ENCODE peak calls at places on chromosomes 3 and 15, in ten cellular contexts. P is NCI-H1694 treated with DMSO at 0.1 percent for 48 hours; S is breast epithelium; C is amniotic stem cell; R is ACHN; W is D341Med; E is HCEC 1CT; Y is colonic mucosa; H is left cardiac atrium; L is activated T-cell treated with anti-CD3 and anti-CD28 coated beads, Interleukin-2, amount 50 U/mL, for 48 hours. K is an unnamed sample.

GRCh38 chr3:149388001-149388435 is 10.6 kb upstream of the TM4SF1 start:
- DNase-seq in P (no peak), S (no peak), C (no peak), R (peak; percentile 43), W (no peak), E (peak; percentile 94), Y (no peak), H (no peak), L (no peak), K (no peak)

GRCh38 chr3:48595526-48596121 is 495 bp upstream of the COL7A1 start:
- DNase-seq in P (no peak), S (peak; percentile 63), C (peak; percentile 81), R (peak; percentile 70), W (no peak), E (peak; percentile 98), Y (no peak), H (peak; percentile 58), L (peak; percentile 36), K (peak; percentile 73)

GRCh38 chr3:64368163-64369025 is 143.1 kb upstream of the PRICKLE2 start:
- DNase-seq in P (peak; percentile 2), S (no peak), C (no peak), R (no peak), W (no peak), E (no peak), Y (no peak), H (no peak), L (no peak), K (no peak)

GRCh38 chr3:59442056-59442455 is 392.2 kb upstream of the CFAP20DC start:
- DNase-seq in P (no peak), S (no peak), C (no peak), R (no peak), W (peak; percentile 42), E (no peak), Y (no peak), H (no peak), L (no peak), K (no peak)

GRCh38 chr3:45043715-45044299 is 17.7 kb downstream of the CLEC3B start:
- DNase-seq in P (no peak), S (no peak), C (peak; percentile 80), R (peak; percentile 5), W (no peak), E (peak; percentile 93), Y (no peak), H (no peak), L (no peak), K (no peak)

GRCh38 chr15:70526221-70526973 is 237.0 kb downstream of the UACA start:
- DNase-seq in P (peak; percentile 44), S (peak; percentile 76), C (peak; percentile 70), R (peak; percentile 3), W (peak; percentile 52), E (peak; percentile 32), Y (peak; percentile 48), H (no peak), L (peak; percentile 20), K (peak; percentile 27)

GRCh38 chr3:42723146-42723683 is 20.6 kb upstream of the HHATL start:
- DNase-seq in P (no peak), S (no peak), C (no peak), R (no peak), W (no peak), E (no peak), Y (no peak), H (no peak), L (no peak), K (no peak)

GRCh38 chr3:136042608-136043221 is 77.2 kb downstream of the PPP2R3A start:
- DNase-seq in P (peak; percentile 58), S (no peak), C (peak; percentile 64), R (peak; percentile 60), W (peak; percentile 56), E (peak; percentile 63), Y (no peak), H (no peak), L (no peak), K (no peak)

GRCh38 chr15:71043373-71043772 is 71.9 kb upstream of the THSD4 start:
- DNase-seq in P (no peak), S (no peak), C (no peak), R (peak; percentile 7), W (no peak), E (peak; percentile 72), Y (no peak), H (no peak), L (no peak), K (no peak)

GRCh38 chr3:53170325-53171108 is 9.5 kb downstream of the PRKCD start:
- DNase-seq in P (no peak), S (no peak), C (no peak), R (no peak), W (no peak), E (no peak), Y (no peak), H (no peak), L (peak; percentile 48), K (no peak)

GRCh38 chr15:57403007-57403406 is 26.7 kb downstream of the CGNL1 start:
- DNase-seq in P (no peak), S (no peak), C (no peak), R (no peak), W (no peak), E (no peak), Y (no peak), H (peak; percentile 48), L (no peak), K (no peak)

GRCh38 chr3:55085231-55085630 is 157.4 kb upstream of the LRTM1 start:
- DNase-seq in P (no peak), S (no peak), C (no peak), R (no peak), W (no peak), E (no peak), Y (no peak), H (no peak), L (no peak), K (no peak)

GRCh38 chr3:73508330-73508954 is 116.3 kb downstream of the PDZRN3 start:
- DNase-seq in P (peak; percentile 6), S (no peak), C (peak; percentile 63), R (peak; percentile 61), W (peak; percentile 71), E (peak; percentile 68), Y (peak; percentile 80), H (peak; percentile 42), L (peak; percentile 21), K (no peak)

GRCh38 chr3:171384101-171384891 is 75.9 kb downstream of the TNIK start:
- DNase-seq in P (no peak), S (no peak), C (no peak), R (no peak), W (no peak), E (peak; percentile 67), Y (no peak), H (no peak), L (no peak), K (no peak)

GRCh38 chr3:133948996-133949395 is 53.3 kb upstream of the RAB6B start:
- DNase-seq in P (no peak), S (no peak), C (no peak), R (no peak), W (no peak), E (no peak), Y (no peak), H (no peak), L (no peak), K (no peak)

GRCh38 chr3:49158108-49158709 is 7.9 kb downstream of the CCDC71 start:
- DNase-seq in P (no peak), S (no peak), C (no peak), R (peak; percentile 21), W (no peak), E (no peak), Y (peak; percentile 79), H (no peak), L (peak; percentile 77), K (no peak)

GRCh38 chr3:165491487-165491886 is 295.3 kb upstream of the SLITRK3 start:
- DNase-seq in P (no peak), S (no peak), C (no peak), R (no peak), W (no peak), E (no peak), Y (no peak), H (no peak), L (no peak), K (no peak)

GRCh38 chr3:70095260-70095659 is 95.7 kb downstream of the SAMMSON start:
- DNase-seq in P (no peak), S (no peak), C (no peak), R (no peak), W (no peak), E (no peak), Y (no peak), H (no peak), L (no peak), K (no peak)

GRCh38 chr15:39474657-39475056 is 106.2 kb upstream of the THBS1 start:
- DNase-seq in P (no peak), S (no peak), C (no peak), R (no peak), W (no peak), E (no peak), Y (no peak), H (no peak), L (no peak), K (no peak)

GRCh38 chr3:60716573-60716972 is 534.7 kb downstream of the FHIT start:
- DNase-seq in P (no peak), S (no peak), C (no peak), R (no peak), W (no peak), E (no peak), Y (no peak), H (no peak), L (no peak), K (no peak)

GRCh38 chr3:165196577-165197561 is 685 bp upstream of the SLITRK3 start:
- DNase-seq in P (peak; percentile 40), S (no peak), C (no peak), R (peak; percentile 12), W (peak; percentile 78), E (no peak), Y (no peak), H (no peak), L (no peak), K (no peak)